ENCODE peak calls at places on chromosome 15, in seven cellular contexts. One of them, this sample, is unnamed.

GRCh38 chr15:93048759-93049161 is 40.3 kb downstream of the RGMA start:
- DNase-seq in CD8-positive, alpha-beta T cell: no peak
- DNase-seq in IMR-90: no peak
- DNase-seq in cardiac muscle cell: no peak
- DNase-seq in right atrium auricular region: no peak
- DNase-seq in OCI-LY7: no peak
- DNase-seq in adrenal gland: no peak
- DNase-seq in this sample: no peak

GRCh38 chr15:48084759-48085420 is 35.9 kb upstream of the SLC24A5 start:
- DNase-seq in OCI-LY7: peak
- DNase-seq in right atrium auricular region: no peak
- DNase-seq in IMR-90: peak
- DNase-seq in CD8-positive, alpha-beta T cell: no peak
- DNase-seq in adrenal gland: no peak
- DNase-seq in cardiac muscle cell: peak
- DNase-seq in this sample: no peak

GRCh38 chr15:48680841-48681240 is 35.3 kb upstream of the FBN1 start:
- DNase-seq in OCI-LY7: no peak
- DNase-seq in right atrium auricular region: no peak
- DNase-seq in IMR-90: peak
- DNase-seq in cardiac muscle cell: no peak
- DNase-seq in CD8-positive, alpha-beta T cell: no peak
- DNase-seq in adrenal gland: no peak
- DNase-seq in this sample: no peak

GRCh38 chr15:64773606-64774555 is 1.5 kb downstream of the RBPMS2 start:
- DNase-seq in CD8-positive, alpha-beta T cell: no peak
- DNase-seq in right atrium auricular region: no peak
- DNase-seq in adrenal gland: no peak
- DNase-seq in cardiac muscle cell: peak
- DNase-seq in OCI-LY7: no peak
- DNase-seq in IMR-90: no peak
- DNase-seq in this sample: no peak

GRCh38 chr15:27179789-27180188 is 208.8 kb downstream of the GABRG3 start:
- DNase-seq in adrenal gland: no peak
- DNase-seq in OCI-LY7: no peak
- DNase-seq in cardiac muscle cell: no peak
- DNase-seq in right atrium auricular region: no peak
- DNase-seq in IMR-90: no peak
- DNase-seq in CD8-positive, alpha-beta T cell: no peak
- DNase-seq in this sample: no peak

GRCh38 chr15:74830868-74831267 is 4.4 kb downstream of the CPLX3 start:
- DNase-seq in OCI-LY7: no peak
- DNase-seq in adrenal gland: no peak
- DNase-seq in cardiac muscle cell: no peak
- DNase-seq in right atrium auricular region: no peak
- DNase-seq in IMR-90: no peak
- DNase-seq in CD8-positive, alpha-beta T cell: no peak
- DNase-seq in this sample: peak

GRCh38 chr15:56719021-56719612 is 14.2 kb downstream of the ZNF280D start:
- DNase-seq in CD8-positive, alpha-beta T cell: no peak
- DNase-seq in right atrium auricular region: no peak
- DNase-seq in IMR-90: no peak
- DNase-seq in adrenal gland: no peak
- DNase-seq in cardiac muscle cell: no peak
- DNase-seq in OCI-LY7: peak
- DNase-seq in this sample: no peak

GRCh38 chr15:63833246-63833696 is 477 bp downstream of the HERC1 start:
- DNase-seq in adrenal gland: peak
- DNase-seq in cardiac muscle cell: peak
- DNase-seq in CD8-positive, alpha-beta T cell: peak
- DNase-seq in right atrium auricular region: no peak
- DNase-seq in OCI-LY7: peak
- DNase-seq in IMR-90: peak
- DNase-seq in this sample: peak

GRCh38 chr15:56978898-56979662 is 60.6 kb downstream of the TCF12 start:
- DNase-seq in OCI-LY7: no peak
- DNase-seq in CD8-positive, alpha-beta T cell: no peak
- DNase-seq in adrenal gland: no peak
- DNase-seq in right atrium auricular region: no peak
- DNase-seq in IMR-90: peak
- DNase-seq in cardiac muscle cell: no peak
- DNase-seq in this sample: no peak

GRCh38 chr15:36911322-36911944 is 188.9 kb downstream of the MEIS2 start:
- DNase-seq in right atrium auricular region: no peak
- DNase-seq in IMR-90: peak
- DNase-seq in cardiac muscle cell: no peak
- DNase-seq in OCI-LY7: no peak
- DNase-seq in adrenal gland: no peak
- DNase-seq in CD8-positive, alpha-beta T cell: no peak
- DNase-seq in this sample: no peak

GRCh38 chr15:93467327-93467726 is 378.3 kb upstream of the RGMA start:
- DNase-seq in IMR-90: no peak
- DNase-seq in CD8-positive, alpha-beta T cell: no peak
- DNase-seq in right atrium auricular region: peak
- DNase-seq in OCI-LY7: no peak
- DNase-seq in cardiac muscle cell: no peak
- DNase-seq in adrenal gland: no peak
- DNase-seq in this sample: peak

GRCh38 chr15:44603126-44603525 is 60.3 kb downstream of the SPG11 start:
- DNase-seq in cardiac muscle cell: no peak
- DNase-seq in CD8-positive, alpha-beta T cell: no peak
- DNase-seq in adrenal gland: no peak
- DNase-seq in right atrium auricular region: no peak
- DNase-seq in OCI-LY7: no peak
- DNase-seq in IMR-90: no peak
- DNase-seq in this sample: no peak

GRCh38 chr15:29698030-29698701 is 124.1 kb downstream of the TJP1 start:
- DNase-seq in cardiac muscle cell: no peak
- DNase-seq in adrenal gland: no peak
- DNase-seq in IMR-90: peak
- DNase-seq in OCI-LY7: no peak
- DNase-seq in CD8-positive, alpha-beta T cell: no peak
- DNase-seq in right atrium auricular region: no peak
- DNase-seq in this sample: no peak

GRCh38 chr15:39287322-39288195 is 293.3 kb upstream of the THBS1 start:
- DNase-seq in CD8-positive, alpha-beta T cell: no peak
- DNase-seq in right atrium auricular region: no peak
- DNase-seq in adrenal gland: no peak
- DNase-seq in cardiac muscle cell: no peak
- DNase-seq in IMR-90: peak
- DNase-seq in OCI-LY7: no peak
- DNase-seq in this sample: no peak

GRCh38 chr15:83206971-83207621 is 527 bp downstream of the HDGFL3 start:
- DNase-seq in IMR-90: no peak
- DNase-seq in right atrium auricular region: no peak
- DNase-seq in adrenal gland: peak
- DNase-seq in OCI-LY7: peak
- DNase-seq in CD8-positive, alpha-beta T cell: no peak
- DNase-seq in cardiac muscle cell: peak
- DNase-seq in this sample: peak

GRCh38 chr15:78047631-78048409 is 29.7 kb downstream of the TBC1D2B start:
- DNase-seq in OCI-LY7: no peak
- DNase-seq in CD8-positive, alpha-beta T cell: peak
- DNase-seq in IMR-90: peak
- DNase-seq in adrenal gland: peak
- DNase-seq in right atrium auricular region: no peak
- DNase-seq in cardiac muscle cell: peak
- DNase-seq in this sample: peak

GRCh38 chr15:57153140-57153539 is 223.2 kb upstream of the CGNL1 start:
- DNase-seq in OCI-LY7: no peak
- DNase-seq in cardiac muscle cell: no peak
- DNase-seq in IMR-90: peak
- DNase-seq in right atrium auricular region: no peak
- DNase-seq in CD8-positive, alpha-beta T cell: no peak
- DNase-seq in adrenal gland: no peak
- DNase-seq in this sample: no peak

GRCh38 chr15:41490355-41490754 is 3.3 kb upstream of the ITPKA start:
- DNase-seq in cardiac muscle cell: no peak
- DNase-seq in CD8-positive, alpha-beta T cell: no peak
- DNase-seq in right atrium auricular region: no peak
- DNase-seq in IMR-90: peak
- DNase-seq in OCI-LY7: no peak
- DNase-seq in adrenal gland: no peak
- DNase-seq in this sample: no peak

GRCh38 chr15:47959617-47960398 is 161.0 kb upstream of the SLC24A5 start:
- DNase-seq in IMR-90: no peak
- DNase-seq in adrenal gland: no peak
- DNase-seq in cardiac muscle cell: no peak
- DNase-seq in OCI-LY7: no peak
- DNase-seq in right atrium auricular region: no peak
- DNase-seq in CD8-positive, alpha-beta T cell: no peak
- DNase-seq in this sample: no peak

GRCh38 chr15:35624881-35625280 is 78.9 kb upstream of the DPH6 start:
- DNase-seq in right atrium auricular region: peak
- DNase-seq in CD8-positive, alpha-beta T cell: no peak
- DNase-seq in IMR-90: peak
- DNase-seq in cardiac muscle cell: no peak
- DNase-seq in adrenal gland: peak
- DNase-seq in OCI-LY7: no peak
- DNase-seq in this sample: peak

GRCh38 chr15:66481107-66481856 is 16.3 kb downstream of the SNAPC5 start:
- DNase-seq in IMR-90: peak
- DNase-seq in adrenal gland: no peak
- DNase-seq in right atrium auricular region: no peak
- DNase-seq in OCI-LY7: no peak
- DNase-seq in cardiac muscle cell: no peak
- DNase-seq in CD8-positive, alpha-beta T cell: no peak
- DNase-seq in this sample: no peak

GRCh38 chr15:68492855-68493254 is 60.9 kb upstream of the ITGA11 start:
- DNase-seq in right atrium auricular region: no peak
- DNase-seq in CD8-positive, alpha-beta T cell: no peak
- DNase-seq in cardiac muscle cell: peak
- DNase-seq in IMR-90: peak
- DNase-seq in adrenal gland: no peak
- DNase-seq in OCI-LY7: no peak
- DNase-seq in this sample: peak

GRCh38 chr15:85527907-85528306 is 147.5 kb downstream of the AKAP13 start:
- DNase-seq in OCI-LY7: no peak
- DNase-seq in cardiac muscle cell: no peak
- DNase-seq in right atrium auricular region: no peak
- DNase-seq in CD8-positive, alpha-beta T cell: no peak
- DNase-seq in IMR-90: peak
- DNase-seq in adrenal gland: no peak
- DNase-seq in this sample: no peak

GRCh38 chr15:101526021-101526420 is 36.5 kb upstream of the PCSK6 start:
- DNase-seq in right atrium auricular region: no peak
- DNase-seq in OCI-LY7: no peak
- DNase-seq in IMR-90: no peak
- DNase-seq in adrenal gland: no peak
- DNase-seq in CD8-positive, alpha-beta T cell: no peak
- DNase-seq in cardiac muscle cell: no peak
- DNase-seq in this sample: no peak

GRCh38 chr15:77021803-77022381 is 27.0 kb downstream of the PSTPIP1 start:
- DNase-seq in cardiac muscle cell: no peak
- DNase-seq in CD8-positive, alpha-beta T cell: peak
- DNase-seq in adrenal gland: no peak
- DNase-seq in IMR-90: peak
- DNase-seq in right atrium auricular region: no peak
- DNase-seq in OCI-LY7: no peak
- DNase-seq in this sample: peak

GRCh38 chr15:38129531-38130199 is 123.0 kb upstream of the SPRED1 start:
- DNase-seq in CD8-positive, alpha-beta T cell: no peak
- DNase-seq in right atrium auricular region: peak
- DNase-seq in adrenal gland: peak
- DNase-seq in OCI-LY7: peak
- DNase-seq in cardiac muscle cell: no peak
- DNase-seq in IMR-90: peak
- DNase-seq in this sample: no peak

GRCh38 chr15:92898988-92899909 is 875 bp upstream of the CHD2 start:
- DNase-seq in adrenal gland: no peak
- DNase-seq in right atrium auricular region: no peak
- DNase-seq in CD8-positive, alpha-beta T cell: no peak
- DNase-seq in IMR-90: peak
- DNase-seq in OCI-LY7: peak
- DNase-seq in cardiac muscle cell: no peak
- DNase-seq in this sample: no peak

GRCh38 chr15:70421197-70421482 is 323.4 kb upstream of the TLE3 start:
- DNase-seq in IMR-90: no peak
- DNase-seq in OCI-LY7: no peak
- DNase-seq in adrenal gland: no peak
- DNase-seq in cardiac muscle cell: no peak
- DNase-seq in CD8-positive, alpha-beta T cell: no peak
- DNase-seq in right atrium auricular region: no peak
- DNase-seq in this sample: no peak

GRCh38 chr15:96553006-96553405 is 222.5 kb downstream of the NR2F2 start:
- DNase-seq in OCI-LY7: no peak
- DNase-seq in CD8-positive, alpha-beta T cell: no peak
- DNase-seq in adrenal gland: no peak
- DNase-seq in right atrium auricular region: no peak
- DNase-seq in IMR-90: no peak
- DNase-seq in cardiac muscle cell: no peak
- DNase-seq in this sample: no peak

GRCh38 chr15:83108266-83109219 is 1.1 kb downstream of the TM6SF1 start:
- DNase-seq in IMR-90: peak
- DNase-seq in cardiac muscle cell: no peak
- DNase-seq in adrenal gland: peak
- DNase-seq in right atrium auricular region: peak
- DNase-seq in OCI-LY7: peak
- DNase-seq in CD8-positive, alpha-beta T cell: peak
- DNase-seq in this sample: peak

GRCh38 chr15:98773616-98774015 is 125.3 kb downstream of the IGF1R start:
- DNase-seq in right atrium auricular region: no peak
- DNase-seq in IMR-90: no peak
- DNase-seq in cardiac muscle cell: no peak
- DNase-seq in OCI-LY7: no peak
- DNase-seq in CD8-positive, alpha-beta T cell: no peak
- DNase-seq in adrenal gland: no peak
- DNase-seq in this sample: no peak
- H3K27ac ChIP-seq in right atrium auricular region: no peak
- H3K27ac ChIP-seq in IMR-90: no peak
- H3K27ac ChIP-seq in cardiac muscle cell: no peak
- H3K27ac ChIP-seq in OCI-LY7: no peak
- H3K27ac ChIP-seq in CD8-positive, alpha-beta T cell: no peak
- H3K27ac ChIP-seq in adrenal gland: no peak
- H3K27ac ChIP-seq in this sample: no peak

GRCh38 chr15:33985287-33985686 is 17.0 kb downstream of the CHRM5 start:
- DNase-seq in IMR-90: peak
- DNase-seq in adrenal gland: no peak
- DNase-seq in right atrium auricular region: no peak
- DNase-seq in CD8-positive, alpha-beta T cell: no peak
- DNase-seq in cardiac muscle cell: peak
- DNase-seq in OCI-LY7: no peak
- DNase-seq in this sample: no peak
- H3K27ac ChIP-seq in IMR-90: peak
- H3K27ac ChIP-seq in adrenal gland: no peak
- H3K27ac ChIP-seq in right atrium auricular region: no peak
- H3K27ac ChIP-seq in CD8-positive, alpha-beta T cell: no peak
- H3K27ac ChIP-seq in cardiac muscle cell: no peak
- H3K27ac ChIP-seq in OCI-LY7: no peak
- H3K27ac ChIP-seq in this sample: no peak

GRCh38 chr15:22939051-22939450 is 41.1 kb downstream of the CYFIP1 start:
- DNase-seq in cardiac muscle cell: no peak
- DNase-seq in adrenal gland: no peak
- DNase-seq in OCI-LY7: no peak
- DNase-seq in right atrium auricular region: no peak
- DNase-seq in CD8-positive, alpha-beta T cell: no peak
- DNase-seq in IMR-90: no peak
- DNase-seq in this sample: no peak
- H3K27ac ChIP-seq in cardiac muscle cell: no peak
- H3K27ac ChIP-seq in adrenal gland: no peak
- H3K27ac ChIP-seq in OCI-LY7: no peak
- H3K27ac ChIP-seq in right atrium auricular region: no peak
- H3K27ac ChIP-seq in CD8-positive, alpha-beta T cell: no peak
- H3K27ac ChIP-seq in IMR-90: no peak
- H3K27ac ChIP-seq in this sample: no peak

GRCh38 chr15:73715417-73715816 is 31.2 kb downstream of the CD276 start:
- DNase-seq in CD8-positive, alpha-beta T cell: no peak
- DNase-seq in right atrium auricular region: no peak
- DNase-seq in cardiac muscle cell: no peak
- DNase-seq in adrenal gland: no peak
- DNase-seq in OCI-LY7: no peak
- DNase-seq in IMR-90: no peak
- DNase-seq in this sample: peak
- H3K27ac ChIP-seq in CD8-positive, alpha-beta T cell: no peak
- H3K27ac ChIP-seq in right atrium auricular region: peak
- H3K27ac ChIP-seq in cardiac muscle cell: no peak
- H3K27ac ChIP-seq in adrenal gland: no peak
- H3K27ac ChIP-seq in OCI-LY7: no peak
- H3K27ac ChIP-seq in IMR-90: no peak
- H3K27ac ChIP-seq in this sample: no peak